ENCODE peak calls at places on chromosome 21, in nine cellular contexts. One of them, this sample, is unnamed.
A peak's percentile ranks its signal among the peaks of the same experiment; 100 is the strongest.

GRCh38 chr21:42375966-42376337 is 9.6 kb upstream of the TFF1 start:
- DNase-seq in NCI-H446 treated with DMSO at 0.1 percent for 48 hours: no peak
- DNase-seq in effector memory CD8-positive, alpha-beta T cell: no peak
- DNase-seq in IMR-90: no peak
- DNase-seq in Calu3: no peak
- DNase-seq in NCI-H1092: no peak
- DNase-seq in kidney glomerular epithelial cell: no peak
- DNase-seq in right cardiac atrium: no peak
- DNase-seq in stimulated activated CD4-positive, alpha-beta T cell treated with anti-CD3 and anti-CD28 coated beads, TNF-alpha, amount 100 ng/mL, for 48 hours: no peak
- DNase-seq in this sample: no peak

GRCh38 chr21:26836546-26836945 is 8.7 kb downstream of the ADAMTS1 start:
- DNase-seq in NCI-H446 treated with DMSO at 0.1 percent for 48 hours: no peak
- DNase-seq in effector memory CD8-positive, alpha-beta T cell: no peak
- DNase-seq in IMR-90: no peak
- DNase-seq in Calu3: no peak
- DNase-seq in NCI-H1092: no peak
- DNase-seq in kidney glomerular epithelial cell: no peak
- DNase-seq in right cardiac atrium: no peak
- DNase-seq in stimulated activated CD4-positive, alpha-beta T cell treated with anti-CD3 and anti-CD28 coated beads, TNF-alpha, amount 100 ng/mL, for 48 hours: no peak
- DNase-seq in this sample: no peak

GRCh38 chr21:32136546-32136945 is 142.3 kb downstream of the MIS18A start:
- DNase-seq in NCI-H446 treated with DMSO at 0.1 percent for 48 hours: peak; percentile 27
- DNase-seq in effector memory CD8-positive, alpha-beta T cell: no peak
- DNase-seq in IMR-90: no peak
- DNase-seq in Calu3: no peak
- DNase-seq in NCI-H1092: no peak
- DNase-seq in kidney glomerular epithelial cell: no peak
- DNase-seq in right cardiac atrium: no peak
- DNase-seq in stimulated activated CD4-positive, alpha-beta T cell treated with anti-CD3 and anti-CD28 coated beads, TNF-alpha, amount 100 ng/mL, for 48 hours: no peak
- DNase-seq in this sample: no peak

GRCh38 chr21:18138507-18138906 is 106.1 kb upstream of the CHODL start:
- DNase-seq in NCI-H446 treated with DMSO at 0.1 percent for 48 hours: peak; percentile 80
- DNase-seq in effector memory CD8-positive, alpha-beta T cell: no peak
- DNase-seq in IMR-90: no peak
- DNase-seq in Calu3: no peak
- DNase-seq in NCI-H1092: no peak
- DNase-seq in kidney glomerular epithelial cell: no peak
- DNase-seq in right cardiac atrium: no peak
- DNase-seq in stimulated activated CD4-positive, alpha-beta T cell treated with anti-CD3 and anti-CD28 coated beads, TNF-alpha, amount 100 ng/mL, for 48 hours: no peak
- DNase-seq in this sample: peak; percentile 1

GRCh38 chr21:17352937-17353655 is 159.7 kb upstream of the CXADR start:
- DNase-seq in NCI-H446 treated with DMSO at 0.1 percent for 48 hours: no peak
- DNase-seq in effector memory CD8-positive, alpha-beta T cell: no peak
- DNase-seq in IMR-90: no peak
- DNase-seq in Calu3: no peak
- DNase-seq in NCI-H1092: peak; percentile 73
- DNase-seq in kidney glomerular epithelial cell: no peak
- DNase-seq in right cardiac atrium: no peak
- DNase-seq in stimulated activated CD4-positive, alpha-beta T cell treated with anti-CD3 and anti-CD28 coated beads, TNF-alpha, amount 100 ng/mL, for 48 hours: no peak
- DNase-seq in this sample: no peak

GRCh38 chr21:41642399-41642798 is 124.5 kb downstream of the RIPK4 start:
- DNase-seq in NCI-H446 treated with DMSO at 0.1 percent for 48 hours: no peak
- DNase-seq in effector memory CD8-positive, alpha-beta T cell: no peak
- DNase-seq in IMR-90: peak; percentile 43
- DNase-seq in Calu3: no peak
- DNase-seq in NCI-H1092: no peak
- DNase-seq in kidney glomerular epithelial cell: no peak
- DNase-seq in right cardiac atrium: no peak
- DNase-seq in stimulated activated CD4-positive, alpha-beta T cell treated with anti-CD3 and anti-CD28 coated beads, TNF-alpha, amount 100 ng/mL, for 48 hours: no peak
- DNase-seq in this sample: peak; percentile 51

GRCh38 chr21:38913120-38913975 is 107.6 kb downstream of the ETS2 start:
- DNase-seq in NCI-H446 treated with DMSO at 0.1 percent for 48 hours: no peak
- DNase-seq in effector memory CD8-positive, alpha-beta T cell: no peak
- DNase-seq in IMR-90: peak; percentile 69
- DNase-seq in Calu3: peak; percentile 85
- DNase-seq in NCI-H1092: peak; percentile 27
- DNase-seq in kidney glomerular epithelial cell: no peak
- DNase-seq in right cardiac atrium: peak; percentile 86
- DNase-seq in stimulated activated CD4-positive, alpha-beta T cell treated with anti-CD3 and anti-CD28 coated beads, TNF-alpha, amount 100 ng/mL, for 48 hours: no peak
- DNase-seq in this sample: peak; percentile 75

GRCh38 chr21:17613242-17613676 is 558 bp upstream of the BTG3 start:
- DNase-seq in NCI-H446 treated with DMSO at 0.1 percent for 48 hours: no peak
- DNase-seq in effector memory CD8-positive, alpha-beta T cell: no peak
- DNase-seq in IMR-90: no peak
- DNase-seq in Calu3: peak; percentile 0
- DNase-seq in NCI-H1092: peak; percentile 34
- DNase-seq in kidney glomerular epithelial cell: no peak
- DNase-seq in right cardiac atrium: peak; percentile 80
- DNase-seq in stimulated activated CD4-positive, alpha-beta T cell treated with anti-CD3 and anti-CD28 coated beads, TNF-alpha, amount 100 ng/mL, for 48 hours: peak; percentile 11
- DNase-seq in this sample: peak; percentile 29

GRCh38 chr21:35643176-35643575 is 417.1 kb downstream of the SETD4 start:
- DNase-seq in NCI-H446 treated with DMSO at 0.1 percent for 48 hours: no peak
- DNase-seq in effector memory CD8-positive, alpha-beta T cell: no peak
- DNase-seq in IMR-90: peak; percentile 39
- DNase-seq in Calu3: no peak
- DNase-seq in NCI-H1092: no peak
- DNase-seq in kidney glomerular epithelial cell: peak; percentile 31
- DNase-seq in right cardiac atrium: no peak
- DNase-seq in stimulated activated CD4-positive, alpha-beta T cell treated with anti-CD3 and anti-CD28 coated beads, TNF-alpha, amount 100 ng/mL, for 48 hours: no peak
- DNase-seq in this sample: peak; percentile 68

GRCh38 chr21:36571556-36571955 is 91.6 kb upstream of the CLDN14 start:
- DNase-seq in NCI-H446 treated with DMSO at 0.1 percent for 48 hours: no peak
- DNase-seq in effector memory CD8-positive, alpha-beta T cell: no peak
- DNase-seq in IMR-90: no peak
- DNase-seq in Calu3: no peak
- DNase-seq in NCI-H1092: no peak
- DNase-seq in kidney glomerular epithelial cell: no peak
- DNase-seq in right cardiac atrium: no peak
- DNase-seq in stimulated activated CD4-positive, alpha-beta T cell treated with anti-CD3 and anti-CD28 coated beads, TNF-alpha, amount 100 ng/mL, for 48 hours: no peak
- DNase-seq in this sample: no peak

GRCh38 chr21:40099809-40100208 is 232.6 kb downstream of the PCP4 start:
- DNase-seq in NCI-H446 treated with DMSO at 0.1 percent for 48 hours: no peak
- DNase-seq in effector memory CD8-positive, alpha-beta T cell: no peak
- DNase-seq in IMR-90: no peak
- DNase-seq in Calu3: no peak
- DNase-seq in NCI-H1092: no peak
- DNase-seq in kidney glomerular epithelial cell: no peak
- DNase-seq in right cardiac atrium: no peak
- DNase-seq in stimulated activated CD4-positive, alpha-beta T cell treated with anti-CD3 and anti-CD28 coated beads, TNF-alpha, amount 100 ng/mL, for 48 hours: no peak
- DNase-seq in this sample: no peak

GRCh38 chr21:32303385-32303784 is 4.7 kb downstream of the MRAP start:
- DNase-seq in NCI-H446 treated with DMSO at 0.1 percent for 48 hours: no peak
- DNase-seq in effector memory CD8-positive, alpha-beta T cell: no peak
- DNase-seq in IMR-90: no peak
- DNase-seq in Calu3: no peak
- DNase-seq in NCI-H1092: no peak
- DNase-seq in kidney glomerular epithelial cell: no peak
- DNase-seq in right cardiac atrium: no peak
- DNase-seq in stimulated activated CD4-positive, alpha-beta T cell treated with anti-CD3 and anti-CD28 coated beads, TNF-alpha, amount 100 ng/mL, for 48 hours: no peak
- DNase-seq in this sample: no peak

This sample was measured in fibroblast of pulmonary artery.